ENCODE peak calls at places on chromosome 17, in ten cellular contexts. H is stomach, Y is lower leg skin, F is right lobe of liver, J is cardiac muscle cell, Z is A549, I is kidney epithelial cell, M is GM12865, N is activated B cell treated with CpG ODN at 0.5 μM for 24 hours, C is astrocyte of the spinal cord. K is an unnamed sample.

GRCh38 chr17:31296156-31296555 is 883 bp downstream of the OMG start:
- DNase-seq in H (no peak), Y (no peak), F (no peak), J (no peak), Z (no peak), I (no peak), M (no peak), N (no peak), C (no peak), K (no peak)

GRCh38 chr17:48724241-48725004 is 1.4 kb downstream of the PRAC2 start:
- DNase-seq in H (peak), Y (peak), F (peak), J (peak), Z (peak), I (peak), M (peak), N (peak), C (peak), K (peak)

GRCh38 chr17:16474012-16474725 is 17.8 kb downstream of the LRRC75A start:
- DNase-seq in H (no peak), Y (no peak), F (no peak), J (peak), Z (no peak), I (no peak), M (no peak), N (no peak), C (no peak), K (no peak)

GRCh38 chr17:19024101-19025078 is 19.8 kb upstream of the FAM83G start:
- DNase-seq in H (no peak), Y (no peak), F (peak), J (no peak), Z (no peak), I (no peak), M (no peak), N (no peak), C (no peak), K (no peak)

GRCh38 chr17:50922107-50922506 is 56.0 kb upstream of the TOB1 start:
- DNase-seq in H (no peak), Y (no peak), F (no peak), J (no peak), Z (no peak), I (no peak), M (no peak), N (no peak), C (no peak), K (no peak)

GRCh38 chr17:64095144-64095882 is 34.6 kb downstream of the ERN1 start:
- DNase-seq in H (peak), Y (no peak), F (no peak), J (no peak), Z (no peak), I (no peak), M (peak), N (no peak), C (no peak), K (no peak)

GRCh38 chr17:12554251-12554650 is 111.4 kb upstream of the MYOCD start:
- DNase-seq in H (no peak), Y (no peak), F (no peak), J (no peak), Z (no peak), I (no peak), M (no peak), N (no peak), C (no peak), K (no peak)

GRCh38 chr17:42288985-42289862 is 926 bp downstream of the STAT5A start:
- DNase-seq in H (peak), Y (no peak), F (peak), J (no peak), Z (no peak), I (no peak), M (peak), N (peak), C (no peak), K (no peak)

GRCh38 chr17:3043737-3044365 is 19.6 kb downstream of the OR1D5 start:
- DNase-seq in H (no peak), Y (no peak), F (no peak), J (no peak), Z (no peak), I (no peak), M (peak), N (no peak), C (no peak), K (no peak)

GRCh38 chr17:30514895-30515596 is 37.8 kb downstream of the GOSR1 start:
- DNase-seq in H (no peak), Y (no peak), F (no peak), J (no peak), Z (no peak), I (no peak), M (no peak), N (no peak), C (no peak), K (no peak)

GRCh38 chr17:32882734-32883133 is 5.8 kb upstream of the MYO1D start:
- DNase-seq in H (no peak), Y (no peak), F (no peak), J (no peak), Z (no peak), I (no peak), M (no peak), N (no peak), C (no peak), K (no peak)

GRCh38 chr17:61395983-61396585 is 3.6 kb upstream of the TBX2 start:
- DNase-seq in H (no peak), Y (no peak), F (no peak), J (peak), Z (no peak), I (no peak), M (no peak), N (no peak), C (no peak), K (peak)

GRCh38 chr17:30812218-30813177 is 12.0 kb downstream of the CRLF3 start:
- DNase-seq in H (no peak), Y (no peak), F (peak), J (no peak), Z (no peak), I (no peak), M (no peak), N (no peak), C (peak), K (no peak)

GRCh38 chr17:55263565-55264272 is 1.0 kb upstream of the HLF start:
- DNase-seq in H (no peak), Y (no peak), F (no peak), J (no peak), Z (no peak), I (no peak), M (no peak), N (no peak), C (no peak), K (no peak)

GRCh38 chr17:31488264-31488981 is 96.9 kb downstream of the RAB11FIP4 start:
- DNase-seq in H (peak), Y (no peak), F (peak), J (no peak), Z (no peak), I (no peak), M (peak), N (no peak), C (no peak), K (no peak)

GRCh38 chr17:36942031-36942599 is 4.8 kb downstream of the LHX1 start:
- DNase-seq in H (no peak), Y (no peak), F (no peak), J (peak), Z (no peak), I (no peak), M (no peak), N (no peak), C (no peak), K (no peak)

GRCh38 chr17:30375661-30376060 is 3.1 kb upstream of the CPD start:
- DNase-seq in H (no peak), Y (no peak), F (no peak), J (no peak), Z (no peak), I (no peak), M (no peak), N (no peak), C (no peak), K (no peak)

GRCh38 chr17:13540546-13540945 is 61.2 kb downstream of the HS3ST3A1 start:
- DNase-seq in H (no peak), Y (no peak), F (no peak), J (no peak), Z (no peak), I (no peak), M (no peak), N (no peak), C (no peak), K (no peak)

GRCh38 chr17:30334421-30334820 is 564 bp upstream of the TMIGD1 start:
- DNase-seq in H (no peak), Y (no peak), F (no peak), J (no peak), Z (no peak), I (no peak), M (no peak), N (no peak), C (no peak), K (no peak)

GRCh38 chr17:11853321-11854151 is 143.7 kb downstream of the ZNF18 start:
- DNase-seq in H (no peak), Y (peak), F (no peak), J (no peak), Z (no peak), I (no peak), M (peak), N (no peak), C (peak), K (no peak)

GRCh38 chr17:2214887-2215615 is 88.5 kb downstream of the SMG6 start:
- DNase-seq in H (no peak), Y (no peak), F (no peak), J (peak), Z (no peak), I (no peak), M (peak), N (no peak), C (peak), K (no peak)

GRCh38 chr17:8894673-8895578 is 27.5 kb upstream of the PIK3R6 start:
- DNase-seq in H (peak), Y (peak), F (no peak), J (peak), Z (peak), I (no peak), M (peak), N (no peak), C (peak), K (peak)

GRCh38 chr17:42183741-42184711 is 1.2 kb downstream of the HCRT start:
- DNase-seq in H (peak), Y (no peak), F (peak), J (peak), Z (peak), I (peak), M (peak), N (peak), C (peak), K (peak)

DNA sequence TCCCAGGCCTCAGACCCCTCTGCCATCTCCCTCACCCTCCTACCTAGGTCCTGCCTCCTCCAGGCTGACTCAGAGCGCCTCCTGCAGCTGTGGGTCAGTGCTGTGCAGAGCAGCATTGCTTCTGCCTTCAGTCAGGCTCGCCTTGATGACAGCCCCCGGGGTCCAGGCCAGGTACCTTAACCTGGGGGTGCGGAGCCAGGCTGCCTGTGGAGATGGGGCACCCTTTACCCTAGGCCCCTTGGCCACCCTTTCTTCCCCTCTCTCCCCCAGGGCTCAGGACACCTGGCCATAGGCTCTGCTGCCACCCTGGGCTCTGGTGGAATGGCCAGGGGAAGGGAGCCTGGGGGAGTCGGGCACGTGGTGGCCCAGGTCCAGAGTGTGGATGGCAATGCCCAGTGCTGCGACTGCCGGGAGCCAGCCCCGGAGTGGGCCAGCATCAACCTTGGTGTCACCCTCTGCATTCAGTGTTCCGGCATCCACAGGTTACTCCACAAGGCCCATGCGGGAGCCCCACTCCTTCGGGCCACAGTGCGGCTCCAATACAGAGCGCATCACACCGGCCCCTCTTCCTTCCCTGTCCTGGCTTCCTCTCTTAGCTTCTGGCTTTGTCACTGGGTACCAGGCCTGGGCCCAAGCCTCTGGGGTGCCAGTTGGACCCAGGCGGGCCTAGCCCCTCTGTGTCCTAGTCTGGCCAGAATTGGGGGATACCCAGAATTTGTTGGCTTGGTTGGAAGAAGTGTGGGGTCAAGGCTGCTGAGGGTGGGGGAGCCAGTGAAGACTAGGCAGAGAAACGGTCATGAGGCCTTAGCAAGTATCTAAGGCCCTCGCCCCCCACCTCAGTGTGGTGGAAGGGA is 5.0 kb upstream of the KCTD11 start:
- DNase-seq in H (no peak), Y (no peak), F (no peak), J (no peak), Z (no peak), I (no peak), M (no peak), N (no peak), C (no peak), K (no peak)
- TF ChIP-seq CTCF in H (no peak), Y (no peak), F (no peak), J (no peak), Z (no peak), I (no peak), M (no peak), N (no peak), C (no peak), K (no peak)

DNA sequence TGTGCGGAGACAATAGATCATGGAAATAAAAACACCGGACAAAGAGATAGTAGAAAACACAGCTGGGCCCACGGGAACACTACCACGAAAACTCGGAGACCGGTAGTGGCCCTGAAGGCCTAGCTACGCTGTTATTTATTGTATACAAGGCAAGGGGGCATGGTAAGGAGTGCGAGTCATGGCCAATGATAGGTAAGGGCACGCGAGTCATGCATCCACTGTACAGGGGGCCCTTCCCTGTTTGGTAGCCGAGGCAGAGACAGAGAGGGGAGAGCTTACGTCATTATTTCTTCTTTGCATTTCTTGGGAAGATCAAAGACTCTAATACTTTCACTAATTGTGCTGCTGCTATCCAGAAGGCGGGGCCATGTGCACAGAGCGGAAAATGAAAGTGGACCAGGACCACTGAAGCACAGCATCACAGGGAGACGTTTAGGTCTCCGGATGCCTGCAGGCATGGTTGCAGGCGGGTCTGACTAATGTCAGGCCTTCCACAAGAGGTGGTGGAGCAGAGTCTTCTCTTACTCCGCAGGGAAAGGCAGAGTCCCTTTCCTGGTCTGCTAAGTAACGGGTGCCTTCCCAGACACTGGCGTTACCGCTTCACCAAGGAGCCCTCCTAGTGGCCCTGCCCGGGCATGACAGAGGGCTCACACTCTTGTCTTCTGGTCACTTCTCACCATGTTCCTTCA is 74.4 kb upstream of the ARL4D start:
- DNase-seq in H (no peak), Y (no peak), F (no peak), J (no peak), Z (no peak), I (peak), M (peak), N (no peak), C (no peak), K (no peak)
- TF ChIP-seq CTCF in H (no peak), Y (no peak), F (no peak), J (no peak), Z (no peak), I (peak), M (peak), N (no peak), C (peak), K (no peak)

DNA sequence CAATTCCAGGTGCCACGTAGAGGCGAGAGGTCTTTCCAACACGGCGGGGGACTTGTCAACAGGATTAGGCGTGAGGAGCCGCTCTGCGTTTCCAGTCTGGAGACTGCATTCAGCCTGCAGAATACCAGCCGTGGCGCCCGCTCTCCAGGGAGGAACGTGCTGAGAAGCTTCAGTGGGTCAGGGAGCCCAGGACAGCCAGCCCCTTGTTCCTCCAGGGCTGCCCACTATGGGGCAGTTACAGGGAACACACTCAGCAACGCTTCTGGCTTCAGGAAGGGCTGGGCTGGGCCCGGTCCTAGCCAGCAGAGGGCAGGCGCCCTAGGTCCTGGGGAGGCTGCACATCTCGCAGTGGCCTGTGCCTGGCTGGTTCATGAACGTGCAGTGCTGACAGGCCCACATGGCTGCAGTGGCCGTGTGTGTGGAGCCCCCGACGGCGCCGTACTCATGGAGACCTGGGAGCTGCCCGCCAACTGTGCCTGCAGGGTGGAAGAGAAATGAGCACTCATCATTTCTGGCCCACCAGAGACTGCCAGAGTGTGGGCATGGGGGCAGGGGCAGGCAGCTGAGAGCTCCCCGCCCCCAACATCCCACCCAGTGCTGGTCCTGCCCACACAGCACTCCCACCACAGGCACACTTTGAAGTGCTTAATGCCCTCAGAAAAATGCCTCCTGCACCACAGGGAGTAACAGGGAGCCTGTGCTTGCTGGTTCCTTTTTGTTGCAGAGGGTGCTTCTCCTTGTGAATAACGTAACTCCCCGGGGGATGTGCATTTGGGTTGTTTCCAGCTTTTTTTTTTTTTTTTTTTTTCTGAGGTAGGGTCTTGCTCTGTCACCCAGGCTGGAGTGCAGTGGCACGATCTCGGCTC is 7.0 kb upstream of the FAAP100 start:
- DNase-seq in H (no peak), Y (no peak), F (no peak), J (no peak), Z (peak), I (no peak), M (no peak), N (no peak), C (no peak), K (no peak)
- TF ChIP-seq CTCF in H (no peak), Y (no peak), F (no peak), J (peak), Z (peak), I (peak), M (peak), N (no peak), C (peak), K (no peak)

GRCh38 chr17:951388-952132 is 28.0 kb downstream of the NXN start:
- DNase-seq in H (no peak), Y (no peak), F (no peak), J (peak), Z (peak), I (peak), M (no peak), N (no peak), C (peak), K (peak)
- TF ChIP-seq CTCF in H (no peak), Y (no peak), F (no peak), J (no peak), Z (no peak), I (no peak), M (no peak), N (no peak), C (no peak), K (no peak)

GRCh38 chr17:66172144-66172543 is 19.8 kb downstream of the CEP112 start:
- DNase-seq in H (no peak), Y (no peak), F (no peak), J (no peak), Z (no peak), I (no peak), M (no peak), N (no peak), C (no peak), K (no peak)

GRCh38 chr17:66172706-66173223 is 19.2 kb downstream of the CEP112 start:
- DNase-seq in H (no peak), Y (no peak), F (no peak), J (no peak), Z (no peak), I (no peak), M (no peak), N (no peak), C (no peak), K (no peak)

GRCh38 chr17:66177048-66177447 is 14.9 kb downstream of the CEP112 start:
- DNase-seq in H (no peak), Y (no peak), F (no peak), J (no peak), Z (no peak), I (no peak), M (no peak), N (no peak), C (no peak), K (no peak)

GRCh38 chr17:66178642-66179041 is 13.3 kb downstream of the CEP112 start:
- DNase-seq in H (no peak), Y (no peak), F (no peak), J (no peak), Z (no peak), I (no peak), M (no peak), N (no peak), C (no peak), K (no peak)

DNA sequence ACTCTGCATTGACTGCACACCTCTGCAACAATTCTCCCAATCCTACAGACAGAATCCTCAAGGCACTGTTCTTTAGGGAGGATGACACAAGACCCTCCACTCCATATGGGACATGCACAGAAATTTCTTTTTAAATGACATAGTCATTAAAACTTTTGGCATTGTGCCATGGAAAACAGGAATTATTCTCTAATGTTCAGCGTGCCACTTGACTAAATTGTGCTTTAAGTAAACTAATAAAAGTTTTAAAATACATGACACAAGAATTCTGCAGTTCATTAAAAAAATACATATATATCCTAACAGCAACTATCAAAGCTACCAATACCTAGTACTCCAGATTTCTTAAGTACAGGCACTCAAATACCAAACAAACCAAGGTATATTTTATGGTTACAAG is 16.0 kb downstream of the CEP112 start:
- DNase-seq in H (no peak), Y (no peak), F (no peak), J (no peak), Z (no peak), I (no peak), M (no peak), N (no peak), C (no peak), K (no peak)
- TF ChIP-seq CTCF in H (no peak), Y (no peak), F (no peak), J (no peak), Z (no peak), I (no peak), M (no peak), N (no peak), C (no peak), K (no peak)